ENCODE peak calls at places on chromosomes 3 and 15, in seven cellular contexts. One of them, this sample, is unnamed.
A peak's percentile ranks its signal among the peaks of the same experiment; 100 is the strongest.

GRCh38 chr15:25059698-25060471 is 105.1 kb downstream of the SNRPN start:
- DNase-seq in neuronal stem cell: no peak
- DNase-seq in trophoblast cell: no peak
- DNase-seq in H9: peak; percentile 22
- DNase-seq in H1: no peak
- DNase-seq in mesenchymal stem cell: no peak
- DNase-seq in mesendoderm: no peak
- DNase-seq in this sample: no peak

GRCh38 chr3:87727783-87728182 is 331.0 kb downstream of the CGGBP1 start:
- DNase-seq in neuronal stem cell: no peak
- DNase-seq in trophoblast cell: no peak
- DNase-seq in H9: peak; percentile 39
- DNase-seq in H1: no peak
- DNase-seq in mesenchymal stem cell: no peak
- DNase-seq in mesendoderm: peak; percentile 61
- DNase-seq in this sample: no peak

GRCh38 chr3:42680806-42681205 is 4.5 kb upstream of the KLHL40 start:
- DNase-seq in neuronal stem cell: no peak
- DNase-seq in trophoblast cell: no peak
- DNase-seq in H9: no peak
- DNase-seq in H1: no peak
- DNase-seq in mesenchymal stem cell: peak; percentile 8
- DNase-seq in mesendoderm: no peak
- DNase-seq in this sample: peak; percentile 40

GRCh38 chr3:53255775-53256703 is at the start of gene TKT:
- DNase-seq in neuronal stem cell: peak; percentile 84
- DNase-seq in trophoblast cell: peak; percentile 84
- DNase-seq in H9: peak; percentile 83
- DNase-seq in H1: peak; percentile 80
- DNase-seq in mesenchymal stem cell: peak; percentile 89
- DNase-seq in mesendoderm: peak; percentile 96
- DNase-seq in this sample: peak; percentile 87

GRCh38 chr3:78406396-78406795 is 1361.4 kb downstream of the ROBO1 start:
- DNase-seq in neuronal stem cell: no peak
- DNase-seq in trophoblast cell: no peak
- DNase-seq in H9: no peak
- DNase-seq in H1: no peak
- DNase-seq in mesenchymal stem cell: no peak
- DNase-seq in mesendoderm: no peak
- DNase-seq in this sample: no peak

GRCh38 chr3:1855836-1856235 is 242.8 kb upstream of the CNTN4 start:
- DNase-seq in neuronal stem cell: no peak
- DNase-seq in trophoblast cell: no peak
- DNase-seq in H9: no peak
- DNase-seq in H1: no peak
- DNase-seq in mesenchymal stem cell: no peak
- DNase-seq in mesendoderm: no peak
- DNase-seq in this sample: no peak

GRCh38 chr3:158452324-158452723 is 118.7 kb upstream of the MLF1 start:
- DNase-seq in neuronal stem cell: no peak
- DNase-seq in trophoblast cell: no peak
- DNase-seq in H9: no peak
- DNase-seq in H1: no peak
- DNase-seq in mesenchymal stem cell: peak; percentile 7
- DNase-seq in mesendoderm: no peak
- DNase-seq in this sample: no peak

GRCh38 chr15:39850436-39850835 is 67.8 kb upstream of the FSIP1 start:
- DNase-seq in neuronal stem cell: no peak
- DNase-seq in trophoblast cell: no peak
- DNase-seq in H9: no peak
- DNase-seq in H1: no peak
- DNase-seq in mesenchymal stem cell: no peak
- DNase-seq in mesendoderm: no peak
- DNase-seq in this sample: no peak

GRCh38 chr3:172186607-172187006 is 147.2 kb downstream of the FNDC3B start:
- DNase-seq in neuronal stem cell: no peak
- DNase-seq in trophoblast cell: no peak
- DNase-seq in H9: no peak
- DNase-seq in H1: no peak
- DNase-seq in mesenchymal stem cell: no peak
- DNase-seq in mesendoderm: no peak
- DNase-seq in this sample: no peak

GRCh38 chr15:33031324-33031736 is 163.2 kb downstream of the FMN1 start:
- DNase-seq in neuronal stem cell: no peak
- DNase-seq in trophoblast cell: no peak
- DNase-seq in H9: no peak
- DNase-seq in H1: no peak
- DNase-seq in mesenchymal stem cell: no peak
- DNase-seq in mesendoderm: peak; percentile 13
- DNase-seq in this sample: peak; percentile 75

GRCh38 chr3:117407317-117407716 is 697.7 kb downstream of the TUSC7 start:
- DNase-seq in neuronal stem cell: no peak
- DNase-seq in trophoblast cell: no peak
- DNase-seq in H9: no peak
- DNase-seq in H1: no peak
- DNase-seq in mesenchymal stem cell: no peak
- DNase-seq in mesendoderm: peak; percentile 57
- DNase-seq in this sample: peak; percentile 27

GRCh38 chr3:150183619-150184425 is 213.1 kb upstream of the PFN2 start:
- DNase-seq in neuronal stem cell: peak; percentile 59
- DNase-seq in trophoblast cell: peak; percentile 58
- DNase-seq in H9: peak; percentile 77
- DNase-seq in H1: peak; percentile 74
- DNase-seq in mesenchymal stem cell: peak; percentile 86
- DNase-seq in mesendoderm: peak; percentile 89
- DNase-seq in this sample: peak; percentile 83

GRCh38 chr15:90413411-90414379 is 25.7 kb downstream of the IQGAP1 start:
- DNase-seq in neuronal stem cell: no peak
- DNase-seq in trophoblast cell: peak; percentile 92
- DNase-seq in H9: no peak
- DNase-seq in H1: no peak
- DNase-seq in mesenchymal stem cell: peak; percentile 87
- DNase-seq in mesendoderm: peak; percentile 85
- DNase-seq in this sample: peak; percentile 69

GRCh38 chr3:104102386-104102785 is 1264.3 kb upstream of the ALCAM start:
- DNase-seq in neuronal stem cell: peak; percentile 43
- DNase-seq in trophoblast cell: no peak
- DNase-seq in H9: peak; percentile 64
- DNase-seq in H1: peak; percentile 56
- DNase-seq in mesenchymal stem cell: peak; percentile 62
- DNase-seq in mesendoderm: peak; percentile 79
- DNase-seq in this sample: peak; percentile 55

GRCh38 chr3:10707089-10707983 is 108.7 kb upstream of the SLC6A11 start:
- DNase-seq in neuronal stem cell: peak; percentile 30
- DNase-seq in trophoblast cell: no peak
- DNase-seq in H9: peak; percentile 43
- DNase-seq in H1: peak; percentile 62
- DNase-seq in mesenchymal stem cell: no peak
- DNase-seq in mesendoderm: peak; percentile 39
- DNase-seq in this sample: no peak

GRCh38 chr15:36430721-36431265 is 148.6 kb upstream of the CDIN1 start:
- DNase-seq in neuronal stem cell: no peak
- DNase-seq in trophoblast cell: no peak
- DNase-seq in H9: no peak
- DNase-seq in H1: no peak
- DNase-seq in mesenchymal stem cell: no peak
- DNase-seq in mesendoderm: no peak
- DNase-seq in this sample: peak; percentile 34

GRCh38 chr3:160226026-160226739 is 961 bp downstream of the C3orf80 start:
- DNase-seq in neuronal stem cell: peak; percentile 23
- DNase-seq in trophoblast cell: no peak
- DNase-seq in H9: peak; percentile 53
- DNase-seq in H1: peak; percentile 70
- DNase-seq in mesenchymal stem cell: peak; percentile 24
- DNase-seq in mesendoderm: peak; percentile 58
- DNase-seq in this sample: no peak

GRCh38 chr3:30643763-30644462 is 37.5 kb downstream of the TGFBR2 start:
- DNase-seq in neuronal stem cell: no peak
- DNase-seq in trophoblast cell: no peak
- DNase-seq in H9: no peak
- DNase-seq in H1: no peak
- DNase-seq in mesenchymal stem cell: no peak
- DNase-seq in mesendoderm: no peak
- DNase-seq in this sample: no peak

GRCh38 chr3:106126016-106126525 is 257.3 kb upstream of the CBLB start:
- DNase-seq in neuronal stem cell: no peak
- DNase-seq in trophoblast cell: no peak
- DNase-seq in H9: no peak
- DNase-seq in H1: no peak
- DNase-seq in mesenchymal stem cell: no peak
- DNase-seq in mesendoderm: no peak
- DNase-seq in this sample: peak; percentile 22

GRCh38 chr3:128824132-128824850 is 55.1 kb upstream of the ACAD9 start:
- DNase-seq in neuronal stem cell: no peak
- DNase-seq in trophoblast cell: no peak
- DNase-seq in H9: no peak
- DNase-seq in H1: no peak
- DNase-seq in mesenchymal stem cell: no peak
- DNase-seq in mesendoderm: no peak
- DNase-seq in this sample: no peak

GRCh38 chr3:150765949-150766720 is 3.2 kb upstream of the SIAH2 start:
- DNase-seq in neuronal stem cell: no peak
- DNase-seq in trophoblast cell: no peak
- DNase-seq in H9: no peak
- DNase-seq in H1: no peak
- DNase-seq in mesenchymal stem cell: peak; percentile 69
- DNase-seq in mesendoderm: peak; percentile 76
- DNase-seq in this sample: peak; percentile 78

GRCh38 chr3:30645077-30645476 is 38.7 kb downstream of the TGFBR2 start:
- DNase-seq in neuronal stem cell: no peak
- DNase-seq in trophoblast cell: no peak
- DNase-seq in H9: no peak
- DNase-seq in H1: no peak
- DNase-seq in mesenchymal stem cell: no peak
- DNase-seq in mesendoderm: no peak
- DNase-seq in this sample: no peak

GRCh38 chr3:194054540-194054939 is 81.4 kb upstream of the HES1 start:
- DNase-seq in neuronal stem cell: no peak
- DNase-seq in trophoblast cell: no peak
- DNase-seq in H9: peak; percentile 50
- DNase-seq in H1: no peak
- DNase-seq in mesenchymal stem cell: no peak
- DNase-seq in mesendoderm: no peak
- DNase-seq in this sample: no peak

GRCh38 chr3:179961081-179962078 is 75.4 kb downstream of the PEX5L start:
- DNase-seq in neuronal stem cell: no peak
- DNase-seq in trophoblast cell: no peak
- DNase-seq in H9: no peak
- DNase-seq in H1: no peak
- DNase-seq in mesenchymal stem cell: no peak
- DNase-seq in mesendoderm: no peak
- DNase-seq in this sample: no peak

GRCh38 chr3:144175644-144176425 is 204.2 kb downstream of the DIPK2A start:
- DNase-seq in neuronal stem cell: no peak
- DNase-seq in trophoblast cell: no peak
- DNase-seq in H9: no peak
- DNase-seq in H1: no peak
- DNase-seq in mesenchymal stem cell: no peak
- DNase-seq in mesendoderm: peak; percentile 11
- DNase-seq in this sample: no peak

DNA sequence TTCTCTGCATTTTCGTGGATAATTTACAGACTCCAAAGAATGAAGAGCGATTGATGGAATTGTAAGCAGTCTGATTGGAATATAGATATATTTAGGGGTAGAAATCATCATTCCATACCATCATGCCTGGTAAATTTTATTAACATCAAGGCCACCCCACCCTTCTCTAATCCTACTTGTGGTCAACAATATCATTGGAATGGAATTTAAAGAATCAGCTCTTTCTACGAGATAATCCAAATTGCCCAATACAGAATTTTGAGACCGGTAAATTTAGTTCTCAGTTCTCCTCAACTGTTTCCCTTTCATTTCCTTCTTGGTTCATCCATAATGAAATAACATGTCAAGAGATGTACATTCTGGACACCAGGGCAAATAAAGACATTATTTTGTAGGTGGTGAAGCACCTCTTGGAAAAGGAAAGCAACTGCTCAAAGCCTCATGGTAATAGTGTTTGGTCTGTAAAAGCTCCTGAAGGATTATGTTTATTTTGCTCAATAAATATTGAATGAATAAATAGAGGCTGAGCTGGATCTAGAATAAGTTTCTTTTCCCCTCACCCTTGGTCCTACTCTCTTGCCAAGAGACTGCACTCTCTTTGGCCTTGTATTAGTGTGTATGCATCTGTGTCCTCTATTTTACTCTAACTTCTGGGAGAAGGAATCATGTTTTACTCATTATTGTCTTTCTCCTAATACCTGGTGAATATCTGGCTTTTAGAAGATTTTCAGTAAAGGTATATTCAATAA is 133.7 kb upstream of the BCL6 start:
- DNase-seq in neuronal stem cell: no peak
- DNase-seq in trophoblast cell: peak; percentile 26
- DNase-seq in H9: no peak
- DNase-seq in H1: no peak
- DNase-seq in mesenchymal stem cell: no peak
- DNase-seq in mesendoderm: no peak
- DNase-seq in this sample: peak; percentile 42
- H2BK120ac ChIP-seq in neuronal stem cell: no peak overlapping the region
- H2BK120ac ChIP-seq in trophoblast cell: no peak overlapping the region
- H2BK120ac ChIP-seq in H9: no peak overlapping the region
- H2BK120ac ChIP-seq in H1: no peak overlapping the region
- H2BK120ac ChIP-seq in mesenchymal stem cell: no peak overlapping the region
- H2BK120ac ChIP-seq in mesendoderm: no peak overlapping the region
- H2BK120ac ChIP-seq in this sample: peak overlapping the region; percentile 80

GRCh38 chr3:55723653-55724406 is 236.7 kb upstream of the WNT5A start:
- DNase-seq in neuronal stem cell: no peak
- DNase-seq in trophoblast cell: peak; percentile 22
- DNase-seq in H9: peak; percentile 35
- DNase-seq in H1: no peak
- DNase-seq in mesenchymal stem cell: no peak
- DNase-seq in mesendoderm: peak; percentile 86
- DNase-seq in this sample: no peak
- H2BK120ac ChIP-seq in neuronal stem cell: no peak overlapping the region
- H2BK120ac ChIP-seq in trophoblast cell: no peak overlapping the region
- H2BK120ac ChIP-seq in H9: no peak overlapping the region
- H2BK120ac ChIP-seq in H1: no peak overlapping the region
- H2BK120ac ChIP-seq in mesenchymal stem cell: no peak overlapping the region
- H2BK120ac ChIP-seq in mesendoderm: no peak overlapping the region
- H2BK120ac ChIP-seq in this sample: no peak overlapping the region

DNA sequence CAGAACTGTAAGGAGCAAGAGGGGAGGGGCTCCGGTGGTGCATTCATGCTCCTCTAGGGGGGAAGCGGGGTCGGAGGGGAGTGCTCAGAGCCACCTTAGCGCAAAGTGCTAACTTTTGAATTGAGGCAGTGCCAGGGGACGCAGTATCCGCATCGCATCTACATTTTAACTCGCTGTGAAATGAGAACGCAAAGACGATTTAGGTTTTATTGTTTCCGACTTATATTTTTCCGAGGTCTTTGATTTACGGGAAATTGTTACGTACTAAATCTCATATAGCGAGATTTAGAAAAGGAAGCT is 212 bp downstream of the TCAIM start:
- DNase-seq in neuronal stem cell: no peak
- DNase-seq in trophoblast cell: no peak
- DNase-seq in H9: no peak
- DNase-seq in H1: no peak
- DNase-seq in mesenchymal stem cell: no peak
- DNase-seq in mesendoderm: no peak
- DNase-seq in this sample: no peak
- H2BK120ac ChIP-seq in neuronal stem cell: no peak overlapping the region
- H2BK120ac ChIP-seq in trophoblast cell: no peak overlapping the region
- H2BK120ac ChIP-seq in H9: no peak overlapping the region
- H2BK120ac ChIP-seq in H1: no peak overlapping the region
- H2BK120ac ChIP-seq in mesenchymal stem cell: no peak overlapping the region
- H2BK120ac ChIP-seq in mesendoderm: no peak overlapping the region
- H2BK120ac ChIP-seq in this sample: peak overlapping the region; percentile 79

GRCh38 chr3:45942051-45942825 is 1.0 kb upstream of the CXCR6 start:
- DNase-seq in neuronal stem cell: no peak
- DNase-seq in trophoblast cell: peak; percentile 79
- DNase-seq in H9: no peak
- DNase-seq in H1: no peak
- DNase-seq in mesenchymal stem cell: peak; percentile 13
- DNase-seq in mesendoderm: no peak
- DNase-seq in this sample: no peak
- H2BK120ac ChIP-seq in neuronal stem cell: no peak overlapping the region
- H2BK120ac ChIP-seq in trophoblast cell: peak overlapping the region; percentile 3
- H2BK120ac ChIP-seq in H9: no peak overlapping the region
- H2BK120ac ChIP-seq in H1: no peak overlapping the region
- H2BK120ac ChIP-seq in mesenchymal stem cell: no peak overlapping the region
- H2BK120ac ChIP-seq in mesendoderm: no peak overlapping the region
- H2BK120ac ChIP-seq in this sample: no peak overlapping the region

This sample was measured in IMR-90.